ENCODE peak calls at places on chromosomes 1 and 21, in ten cellular contexts. V, P, C, Q, X, A, K, S, B and G are unnamed samples. For H3K4me1, the result is how much of the 10 kb centered on the place peaks cover.

GRCh38 chr1:198254521-198254920 is 97.7 kb downstream of the NEK7 start:
- DNase-seq in V (no peak), P (no peak), C (no peak), Q (no peak), X (no peak), A (no peak), K (no peak), S (no peak), B (no peak), G (no peak)

GRCh38 chr21:36306872-36307534 is 13.0 kb upstream of the MORC3 start:
- DNase-seq in V (no peak), P (no peak), C (no peak), Q (no peak), X (no peak), A (no peak), K (no peak), S (no peak), B (no peak), G (no peak)

GRCh38 chr1:230130172-230130944 is 63.3 kb downstream of the GALNT2 start:
- DNase-seq in V (no peak), P (no peak), C (no peak), Q (no peak), X (no peak), A (no peak), K (no peak), S (no peak), B (no peak), G (no peak)

GRCh38 chr1:236888126-236888525 is 93.0 kb downstream of the MTR start:
- DNase-seq in V (no peak), P (no peak), C (no peak), Q (no peak), X (no peak), A (no peak), K (no peak), S (no peak), B (no peak), G (no peak)

GRCh38 chr1:172761581-172762025 is 102.7 kb downstream of the FASLG start:
- DNase-seq in V (no peak), P (no peak), C (no peak), Q (no peak), X (no peak), A (no peak), K (peak), S (peak), B (no peak), G (no peak)

GRCh38 chr1:243726792-243727502 is 123.1 kb downstream of the AKT3 start:
- DNase-seq in V (no peak), P (no peak), C (no peak), Q (no peak), X (no peak), A (no peak), K (no peak), S (no peak), B (no peak), G (no peak)

GRCh38 chr1:43373034-43373940 is 5.5 kb upstream of the ELOVL1 start:
- DNase-seq in V (peak), P (no peak), C (no peak), Q (no peak), X (no peak), A (no peak), K (peak), S (peak), B (no peak), G (no peak)

GRCh38 chr1:234893725-234894630 is 234.7 kb downstream of the TOMM20 start:
- DNase-seq in V (no peak), P (no peak), C (no peak), Q (peak), X (no peak), A (no peak), K (peak), S (peak), B (no peak), G (no peak)

GRCh38 chr1:47585141-47585902 is 147.5 kb downstream of the FOXD2 start:
- DNase-seq in V (no peak), P (no peak), C (no peak), Q (no peak), X (no peak), A (peak), K (no peak), S (no peak), B (no peak), G (no peak)

GRCh38 chr1:203117611-203118575 is 9.6 kb upstream of the ADORA1 start:
- DNase-seq in V (peak), P (peak), C (peak), Q (peak), X (no peak), A (peak), K (peak), S (peak), B (peak), G (peak)

GRCh38 chr1:18461656-18462055 is 19.1 kb upstream of the KLHDC7A start:
- DNase-seq in V (no peak), P (no peak), C (no peak), Q (no peak), X (no peak), A (no peak), K (no peak), S (no peak), B (no peak), G (no peak)

GRCh38 chr21:41367598-41368360 is 6.0 kb downstream of the MX2 start:
- DNase-seq in V (no peak), P (no peak), C (peak), Q (no peak), X (no peak), A (no peak), K (no peak), S (no peak), B (no peak), G (no peak)

GRCh38 chr1:17194981-17195528 is 9.9 kb upstream of the PADI1 start:
- DNase-seq in V (no peak), P (no peak), C (peak), Q (no peak), X (no peak), A (peak), K (no peak), S (no peak), B (no peak), G (peak)

GRCh38 chr1:47389735-47390134 is 26.4 kb upstream of the FOXE3 start:
- DNase-seq in V (no peak), P (no peak), C (no peak), Q (no peak), X (no peak), A (no peak), K (no peak), S (no peak), B (no peak), G (no peak)

GRCh38 chr1:70385477-70385876 is 25.6 kb upstream of the CTH start:
- DNase-seq in V (no peak), P (no peak), C (no peak), Q (no peak), X (no peak), A (no peak), K (no peak), S (no peak), B (no peak), G (no peak)

GRCh38 chr1:25744140-25744581 is 55.8 kb upstream of the SELENON start:
- DNase-seq in V (peak), P (peak), C (peak), Q (peak), X (no peak), A (peak), K (peak), S (peak), B (peak), G (peak)

GRCh38 chr1:44617703-44618029 is 56.6 kb downstream of the TMEM53 start:
- DNase-seq in V (no peak), P (no peak), C (no peak), Q (no peak), X (no peak), A (no peak), K (no peak), S (no peak), B (no peak), G (no peak)

GRCh38 chr1:184889902-184890301 is 84.4 kb downstream of the NIBAN1 start:
- DNase-seq in V (no peak), P (no peak), C (no peak), Q (no peak), X (no peak), A (no peak), K (no peak), S (no peak), B (no peak), G (no peak)

GRCh38 chr1:58592521-58593134 is 15.6 kb upstream of the TACSTD2 start:
- DNase-seq in V (peak), P (peak), C (peak), Q (peak), X (no peak), A (peak), K (peak), S (peak), B (peak), G (peak)

GRCh38 chr1:167803358-167804217 is 81.8 kb downstream of the MPZL1 start:
- DNase-seq in V (peak), P (peak), C (peak), Q (peak), X (peak), A (peak), K (peak), S (peak), B (peak), G (peak)

GRCh38 chr1:166944186-166944967 is 31.0 kb downstream of the ILDR2 start:
- DNase-seq in V (no peak), P (no peak), C (no peak), Q (no peak), X (no peak), A (no peak), K (peak), S (peak), B (no peak), G (no peak)

GRCh38 chr21:43981871-43982210 is 30.3 kb upstream of the TRAPPC10 start:
- DNase-seq in V (no peak), P (no peak), C (no peak), Q (no peak), X (no peak), A (no peak), K (no peak), S (no peak), B (no peak), G (no peak)

GRCh38 chr1:245277276-245277675 is 122.5 kb downstream of the KIF26B start:
- DNase-seq in V (no peak), P (no peak), C (no peak), Q (no peak), X (no peak), A (no peak), K (no peak), S (no peak), B (no peak), G (no peak)

GRCh38 chr1:229224308-229224707 is 46.6 kb upstream of the RAB4A start:
- DNase-seq in V (no peak), P (no peak), C (no peak), Q (no peak), X (no peak), A (no peak), K (peak), S (peak), B (no peak), G (no peak)

GRCh38 chr1:8217011-8217711 is 100.8 kb upstream of the SLC45A1 start:
- DNase-seq in V (peak), P (peak), C (peak), Q (peak), X (no peak), A (no peak), K (no peak), S (no peak), B (no peak), G (peak)

GRCh38 chr1:240611619-240612490 is at the start of gene GREM2:
- DNase-seq in V (peak), P (peak), C (peak), Q (peak), X (peak), A (no peak), K (peak), S (peak), B (peak), G (peak)

GRCh38 chr1:219771039-219771438 is 157.3 kb downstream of the SLC30A10 start:
- DNase-seq in V (no peak), P (no peak), C (no peak), Q (no peak), X (no peak), A (no peak), K (peak), S (peak), B (peak), G (peak)

GRCh38 chr1:1303736-1304135 is 4.0 kb downstream of the ACAP3 start:
- DNase-seq in V (no peak), P (no peak), C (no peak), Q (no peak), X (no peak), A (no peak), K (no peak), S (no peak), B (no peak), G (no peak)

GRCh38 chr1:2788506-2789163 is 12.9 kb downstream of the TTC34 start:
- DNase-seq in V (peak), P (no peak), C (peak), Q (no peak), X (no peak), A (peak), K (no peak), S (no peak), B (no peak), G (peak)

GRCh38 chr1:47809301-47810084 is 187.7 kb downstream of the TRABD2B start:
- DNase-seq in V (no peak), P (no peak), C (no peak), Q (no peak), X (no peak), A (no peak), K (no peak), S (no peak), B (no peak), G (peak)

GRCh38 chr1:20507564-20508410 is at the start of gene MUL1:
- DNase-seq in V (peak), P (peak), C (peak), Q (peak), X (peak), A (peak), K (peak), S (peak), B (peak), G (peak)

DNA sequence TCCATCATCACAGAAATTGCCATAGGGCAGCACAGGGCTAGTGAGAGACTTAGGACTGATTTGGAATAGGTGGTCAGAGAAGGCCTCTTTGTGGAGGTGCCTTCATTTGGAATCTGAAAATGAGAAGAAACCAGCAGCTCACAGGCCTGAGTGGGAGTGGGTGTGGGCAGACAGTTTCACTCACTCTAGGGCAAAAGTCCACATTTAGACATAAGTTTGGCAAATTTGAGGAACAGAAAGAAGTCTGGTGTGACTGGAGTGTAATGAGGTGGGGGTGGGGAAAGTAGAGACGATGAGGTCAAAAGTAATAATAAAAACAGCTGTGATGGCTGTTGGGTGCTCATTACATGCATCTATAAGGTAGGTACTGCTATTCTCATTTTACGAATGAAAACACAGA is 22.4 kb upstream of the BCAR3 start:
- DNase-seq in V (no peak), P (no peak), C (peak), Q (no peak), X (no peak), A (no peak), K (no peak), S (no peak), B (no peak), G (no peak)
- TF ChIP-seq CTCF in V (no peak), P (no peak), C (no peak), Q (no peak), X (no peak), A (no peak), K (no peak), S (no peak), B (no peak), G (no peak)

DNA sequence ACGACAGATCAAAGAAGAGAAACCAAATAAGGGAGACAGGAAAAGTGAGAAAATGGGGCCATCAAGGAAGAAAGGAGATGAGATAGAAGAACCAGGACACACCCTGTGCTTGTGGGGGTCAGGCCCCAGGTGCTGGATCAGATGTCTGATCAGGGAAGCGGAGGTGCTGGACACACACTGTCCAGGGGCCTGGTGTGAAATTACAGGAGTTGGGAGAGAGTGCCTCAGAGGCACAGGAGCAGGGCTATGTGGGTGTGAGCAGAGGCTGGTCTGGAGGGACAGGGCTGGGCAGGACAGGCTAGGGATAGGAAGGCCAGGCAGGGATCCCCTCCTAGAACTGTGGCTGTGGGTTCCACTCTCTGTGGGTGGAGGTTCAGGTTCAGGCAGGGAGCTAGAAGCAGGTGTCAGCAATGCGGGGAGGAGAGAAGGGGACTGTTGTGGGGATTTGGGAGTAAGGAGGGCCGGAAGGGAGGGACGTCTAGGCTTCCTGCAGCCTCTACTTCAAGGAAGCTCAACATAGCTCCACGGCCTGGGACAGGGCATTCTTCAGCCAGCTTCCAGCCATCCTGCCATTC is 8.4 kb upstream of the GPR61 start:
- DNase-seq in V (no peak), P (no peak), C (no peak), Q (no peak), X (no peak), A (no peak), K (no peak), S (no peak), B (no peak), G (no peak)
- H3K27ac ChIP-seq in V (no peak), P (peak), C (no peak), Q (no peak), X (no peak), A (no peak), K (no peak), S (no peak), B (no peak), G (peak)

GRCh38 chr1:67430358-67431155 is at the start of gene SERBP1:
- DNase-seq in V (peak), P (peak), C (peak), Q (peak), X (peak), A (peak), K (peak), S (peak), B (peak), G (peak)

GRCh38 chr1:67429011-67429527 is 1.1 kb downstream of the SERBP1 start:
- DNase-seq in V (no peak), P (no peak), C (no peak), Q (no peak), X (no peak), A (no peak), K (no peak), S (no peak), B (peak), G (no peak)

GRCh38 chr1:67431156-67431765 is 1.1 kb upstream of the SERBP1 start:
- DNase-seq in V (no peak), P (no peak), C (no peak), Q (no peak), X (no peak), A (no peak), K (no peak), S (no peak), B (no peak), G (no peak)

GRCh38 chr1:67429528-67430357 is 459 bp downstream of the SERBP1 start:
- DNase-seq in V (peak), P (peak), C (peak), Q (peak), X (peak), A (peak), K (no peak), S (no peak), B (peak), G (peak)

DNA sequence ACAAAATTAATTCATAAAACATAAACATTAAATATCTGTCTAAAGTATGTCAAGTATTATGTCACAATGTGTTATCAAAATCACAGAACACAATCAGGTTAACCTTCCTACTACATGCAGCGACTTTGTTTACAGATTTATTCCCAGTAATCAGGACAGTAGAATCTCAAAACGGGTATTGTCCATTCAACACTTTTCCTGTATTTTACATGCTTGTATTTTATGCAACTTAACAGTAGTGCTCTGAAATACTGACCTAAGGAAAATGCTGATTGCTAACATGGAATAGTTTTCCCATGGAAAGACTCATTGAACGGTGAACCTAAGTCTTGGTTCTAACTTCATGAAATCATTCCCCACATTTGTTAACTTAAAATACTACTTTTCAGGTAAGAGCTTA is 2.3 kb downstream of the SERBP1 start:
- DNase-seq in V (no peak), P (no peak), C (no peak), Q (no peak), X (no peak), A (no peak), K (no peak), S (no peak), B (no peak), G (no peak)
- H3K4me1 ChIP-seq in V (under half), P (half or more), C (under half), Q (under half), X (under half), A (under half), K (under half), S (under half), B (under half), G (under half)

DNA sequence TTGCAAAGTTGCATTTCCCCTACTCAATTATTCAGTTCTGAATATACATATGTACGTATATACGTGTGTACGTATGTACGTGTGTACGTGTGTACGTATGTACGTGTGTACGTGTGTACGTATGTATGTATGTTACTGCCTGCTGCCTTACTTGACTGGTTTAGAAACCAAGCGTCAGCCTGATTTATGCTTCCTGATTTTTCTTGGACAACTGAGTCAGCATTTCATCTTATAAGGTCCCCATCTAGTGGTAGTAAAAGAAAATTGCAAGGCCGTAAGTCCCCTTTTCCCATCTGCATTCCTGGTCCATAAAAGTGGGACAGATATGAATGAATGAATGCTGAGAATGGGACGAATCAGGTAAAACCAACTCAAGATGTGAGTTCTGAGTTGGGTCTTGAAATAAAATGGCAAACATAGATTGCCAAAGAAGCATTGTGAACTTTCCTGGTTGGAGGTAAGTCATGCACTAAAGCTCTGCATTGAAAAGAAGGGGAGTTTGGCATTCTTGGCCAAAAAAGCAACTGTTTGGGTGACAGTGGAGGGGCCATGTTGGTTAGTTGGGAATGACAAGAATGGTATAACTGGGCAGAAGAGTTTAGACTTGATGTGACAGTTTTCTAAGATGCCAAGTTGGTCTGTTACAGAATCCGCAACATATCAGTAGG is 76.4 kb upstream of the DNAH14 start:
- DNase-seq in V (no peak), P (no peak), C (no peak), Q (no peak), X (no peak), A (no peak), K (peak), S (peak), B (peak), G (no peak)
- TF ChIP-seq CTCF in V (peak), P (peak), C (no peak), Q (peak), X (no peak), A (peak), K (peak), S (peak), B (peak), G (peak)